ENCODE peak calls at places on chromosomes 16 and 17, in seven cellular contexts. One of them, this sample, is unnamed.

GRCh38 chr17:32341141-32341856 is 674 bp downstream of the C17orf75 start:
- DNase-seq in cardiac fibroblast: no peak
- DNase-seq in PC-9: no peak
- DNase-seq in uterus: no peak
- DNase-seq in ovary: no peak
- DNase-seq in fibroblast of lung: peak; percentile 29
- DNase-seq in osteoblast: no peak
- DNase-seq in this sample: no peak

GRCh38 chr17:146983-147761 is 9.8 kb downstream of the SCGB1C2 start:
- DNase-seq in ovary: peak; percentile 18
- DNase-seq in osteoblast: peak; percentile 77
- DNase-seq in cardiac fibroblast: no peak
- DNase-seq in PC-9: no peak
- DNase-seq in fibroblast of lung: no peak
- DNase-seq in uterus: peak; percentile 7
- DNase-seq in this sample: peak; percentile 69

GRCh38 chr17:49191917-49192741 is 18.2 kb downstream of the GNGT2 start:
- DNase-seq in osteoblast: peak; percentile 94
- DNase-seq in PC-9: peak; percentile 82
- DNase-seq in uterus: peak; percentile 92
- DNase-seq in cardiac fibroblast: peak; percentile 90
- DNase-seq in fibroblast of lung: peak; percentile 79
- DNase-seq in ovary: peak; percentile 95
- DNase-seq in this sample: peak; percentile 95

GRCh38 chr17:62684179-62684578 is 56.7 kb downstream of the MRC2 start:
- DNase-seq in ovary: no peak
- DNase-seq in uterus: no peak
- DNase-seq in fibroblast of lung: no peak
- DNase-seq in PC-9: no peak
- DNase-seq in cardiac fibroblast: no peak
- DNase-seq in osteoblast: peak; percentile 18
- DNase-seq in this sample: no peak

GRCh38 chr16:685967-686366 is 1.8 kb upstream of the JMJD8 start:
- DNase-seq in osteoblast: peak; percentile 96
- DNase-seq in PC-9: no peak
- DNase-seq in cardiac fibroblast: peak; percentile 39
- DNase-seq in fibroblast of lung: peak; percentile 26
- DNase-seq in uterus: no peak
- DNase-seq in ovary: peak; percentile 57
- DNase-seq in this sample: no peak

GRCh38 chr16:28192811-28193529 is 18.8 kb downstream of the XPO6 start:
- DNase-seq in uterus: no peak
- DNase-seq in osteoblast: no peak
- DNase-seq in ovary: no peak
- DNase-seq in fibroblast of lung: no peak
- DNase-seq in PC-9: no peak
- DNase-seq in cardiac fibroblast: no peak
- DNase-seq in this sample: no peak

GRCh38 chr17:75508848-75509450 is 6.4 kb downstream of the CASKIN2 start:
- DNase-seq in uterus: no peak
- DNase-seq in ovary: no peak
- DNase-seq in fibroblast of lung: no peak
- DNase-seq in cardiac fibroblast: no peak
- DNase-seq in osteoblast: no peak
- DNase-seq in PC-9: no peak
- DNase-seq in this sample: no peak

GRCh38 chr16:87757841-87758426 is 7.9 kb downstream of the KLHDC4 start:
- DNase-seq in osteoblast: peak; percentile 82
- DNase-seq in fibroblast of lung: peak; percentile 45
- DNase-seq in cardiac fibroblast: no peak
- DNase-seq in ovary: no peak
- DNase-seq in uterus: no peak
- DNase-seq in PC-9: peak; percentile 39
- DNase-seq in this sample: no peak

GRCh38 chr16:29877266-29877961 is 14.4 kb upstream of the CDIPT start:
- DNase-seq in PC-9: peak; percentile 51
- DNase-seq in uterus: no peak
- DNase-seq in cardiac fibroblast: peak; percentile 32
- DNase-seq in osteoblast: peak; percentile 81
- DNase-seq in ovary: no peak
- DNase-seq in fibroblast of lung: peak; percentile 27
- DNase-seq in this sample: no peak

GRCh38 chr17:10754109-10754508 is 24.3 kb upstream of the TMEM220 start:
- DNase-seq in uterus: no peak
- DNase-seq in osteoblast: peak; percentile 88
- DNase-seq in ovary: peak; percentile 27
- DNase-seq in PC-9: no peak
- DNase-seq in fibroblast of lung: no peak
- DNase-seq in cardiac fibroblast: peak; percentile 28
- DNase-seq in this sample: no peak

GRCh38 chr17:80832266-80832676 is 159.4 kb upstream of the CHMP6 start:
- DNase-seq in ovary: peak; percentile 66
- DNase-seq in uterus: peak; percentile 72
- DNase-seq in PC-9: no peak
- DNase-seq in cardiac fibroblast: peak; percentile 58
- DNase-seq in fibroblast of lung: peak; percentile 79
- DNase-seq in osteoblast: peak; percentile 97
- DNase-seq in this sample: no peak

GRCh38 chr17:19331553-19332245 is 30.8 kb downstream of the B9D1 start:
- DNase-seq in PC-9: no peak
- DNase-seq in uterus: no peak
- DNase-seq in osteoblast: no peak
- DNase-seq in ovary: no peak
- DNase-seq in cardiac fibroblast: no peak
- DNase-seq in fibroblast of lung: peak; percentile 23
- DNase-seq in this sample: no peak

GRCh38 chr16:83420206-83420760 is 387.5 kb upstream of the HSBP1 start:
- DNase-seq in fibroblast of lung: peak; percentile 44
- DNase-seq in osteoblast: no peak
- DNase-seq in PC-9: no peak
- DNase-seq in uterus: no peak
- DNase-seq in ovary: no peak
- DNase-seq in cardiac fibroblast: peak; percentile 53
- DNase-seq in this sample: no peak

GRCh38 chr16:23509763-23510153 is 536 bp downstream of the GGA2 start:
- DNase-seq in uterus: peak; percentile 36
- DNase-seq in fibroblast of lung: peak; percentile 33
- DNase-seq in PC-9: no peak
- DNase-seq in ovary: no peak
- DNase-seq in osteoblast: peak; percentile 83
- DNase-seq in cardiac fibroblast: peak; percentile 19
- DNase-seq in this sample: no peak

GRCh38 chr17:5516060-5516792 is 29.9 kb downstream of the MIS12 start:
- DNase-seq in PC-9: peak; percentile 88
- DNase-seq in cardiac fibroblast: peak; percentile 84
- DNase-seq in osteoblast: peak; percentile 94
- DNase-seq in uterus: peak; percentile 49
- DNase-seq in fibroblast of lung: peak; percentile 99
- DNase-seq in ovary: no peak
- DNase-seq in this sample: no peak

GRCh38 chr16:4240624-4241023 is 1.3 kb downstream of the SRL start:
- DNase-seq in uterus: no peak
- DNase-seq in fibroblast of lung: no peak
- DNase-seq in osteoblast: no peak
- DNase-seq in PC-9: peak; percentile 31
- DNase-seq in cardiac fibroblast: no peak
- DNase-seq in ovary: no peak
- DNase-seq in this sample: no peak

GRCh38 chr16:81371106-81371505 is 56.3 kb downstream of the GAN start:
- DNase-seq in ovary: no peak
- DNase-seq in cardiac fibroblast: no peak
- DNase-seq in PC-9: no peak
- DNase-seq in osteoblast: no peak
- DNase-seq in fibroblast of lung: no peak
- DNase-seq in uterus: no peak
- DNase-seq in this sample: no peak

GRCh38 chr17:81057079-81057730 is 22.3 kb downstream of the BAIAP2 start:
- DNase-seq in cardiac fibroblast: peak; percentile 68
- DNase-seq in PC-9: peak; percentile 93
- DNase-seq in ovary: no peak
- DNase-seq in fibroblast of lung: no peak
- DNase-seq in osteoblast: peak; percentile 89
- DNase-seq in uterus: peak; percentile 75
- DNase-seq in this sample: no peak

GRCh38 chr17:81480140-81480917 is 32.3 kb downstream of the ACTG1 start:
- DNase-seq in fibroblast of lung: peak; percentile 69
- DNase-seq in cardiac fibroblast: peak; percentile 85
- DNase-seq in uterus: no peak
- DNase-seq in osteoblast: peak; percentile 97
- DNase-seq in ovary: peak; percentile 46
- DNase-seq in PC-9: no peak
- DNase-seq in this sample: no peak

GRCh38 chr16:2460916-2461315 is 1.0 kb downstream of the TEDC2 start:
- DNase-seq in uterus: no peak
- DNase-seq in osteoblast: no peak
- DNase-seq in cardiac fibroblast: no peak
- DNase-seq in PC-9: no peak
- DNase-seq in fibroblast of lung: no peak
- DNase-seq in ovary: no peak
- DNase-seq in this sample: no peak
- H3K4me3 ChIP-seq in uterus: no peak overlapping the region
- H3K4me3 ChIP-seq in osteoblast: peak overlapping the region; percentile 81
- H3K4me3 ChIP-seq in cardiac fibroblast: no peak overlapping the region
- H3K4me3 ChIP-seq in PC-9: peak overlapping the region; percentile 61
- H3K4me3 ChIP-seq in fibroblast of lung: peak overlapping the region; percentile 43
- H3K4me3 ChIP-seq in ovary: no peak overlapping the region
- H3K4me3 ChIP-seq in this sample: no peak overlapping the region

DNA sequence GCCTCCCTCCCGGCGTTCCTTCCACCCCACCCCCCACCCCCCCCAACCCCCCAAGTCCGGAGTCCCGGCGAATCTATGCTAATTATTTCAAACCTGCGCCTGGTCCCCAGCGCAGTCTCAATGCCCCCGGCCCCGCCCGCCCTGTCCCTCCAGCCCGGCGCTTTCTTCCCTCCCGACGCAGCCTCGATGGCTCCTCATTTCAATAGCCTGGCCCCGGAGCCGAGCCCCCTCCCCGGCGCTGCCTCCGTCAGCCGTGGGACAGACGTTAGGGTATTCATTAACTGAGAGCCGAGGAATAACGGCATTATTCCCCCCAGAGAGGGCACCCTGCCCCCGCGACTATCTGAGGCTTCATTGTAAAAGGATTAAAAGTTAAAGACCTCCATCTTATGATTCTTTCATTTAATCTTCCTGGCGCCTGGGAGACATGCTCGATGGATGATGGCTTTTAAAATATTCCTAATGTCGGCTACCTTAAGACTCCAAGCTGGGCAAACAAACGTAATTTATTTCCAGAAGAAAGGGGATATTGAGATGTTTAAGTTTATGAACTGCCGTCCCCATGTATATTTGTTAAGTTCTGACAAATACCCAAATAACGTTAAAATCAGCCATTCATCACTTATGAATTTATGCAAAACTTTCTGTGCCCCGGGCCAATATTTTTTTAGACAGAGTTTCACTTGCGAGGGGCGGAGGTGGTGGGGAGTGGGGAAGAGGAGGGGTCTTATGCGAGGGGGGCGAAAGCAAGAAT is 3.4 kb downstream of the NOG start:
- DNase-seq in PC-9: peak; percentile 62
- DNase-seq in cardiac fibroblast: no peak
- DNase-seq in fibroblast of lung: no peak
- DNase-seq in osteoblast: peak; percentile 69
- DNase-seq in ovary: no peak
- DNase-seq in uterus: no peak
- DNase-seq in this sample: no peak
- H3K4me3 ChIP-seq in PC-9: peak overlapping the region; percentile 76
- H3K4me3 ChIP-seq in cardiac fibroblast: no peak overlapping the region
- H3K4me3 ChIP-seq in fibroblast of lung: peak overlapping the region; percentile 50
- H3K4me3 ChIP-seq in osteoblast: peak overlapping the region; percentile 53
- H3K4me3 ChIP-seq in ovary: no peak overlapping the region
- H3K4me3 ChIP-seq in uterus: no peak overlapping the region
- H3K4me3 ChIP-seq in this sample: peak overlapping the region; percentile 39

DNA sequence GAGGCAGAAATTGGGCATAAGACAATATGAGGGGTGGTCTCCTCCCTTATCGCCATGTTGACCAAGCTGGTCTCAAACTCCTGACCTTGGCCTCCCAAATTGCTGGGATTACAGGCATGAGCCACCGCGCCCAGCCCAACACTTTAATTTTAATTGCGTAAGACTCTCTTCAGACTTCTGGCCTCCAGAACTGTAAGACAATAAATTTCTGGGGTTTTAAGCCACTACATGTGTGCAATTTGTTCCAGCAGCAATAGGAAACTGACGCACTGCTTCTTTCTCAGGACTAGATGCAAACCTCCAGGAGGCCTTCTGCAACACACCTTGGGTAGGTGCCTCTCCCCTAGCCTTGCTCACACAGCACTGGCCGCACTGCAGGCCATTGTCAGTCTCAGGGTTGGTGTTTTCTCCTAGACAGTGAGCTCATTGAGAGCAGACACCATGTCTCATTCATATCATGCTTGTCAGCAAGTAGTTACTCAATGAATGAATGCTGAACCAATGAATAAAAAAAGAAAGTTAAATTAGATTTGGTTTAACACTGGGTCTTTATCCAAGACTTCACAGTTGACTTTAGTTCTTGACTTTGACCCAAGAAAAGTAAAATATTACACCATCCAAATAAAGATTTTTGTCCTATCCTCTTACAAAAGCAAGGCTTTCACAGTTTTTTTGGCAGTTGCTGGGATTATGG is 5.5 kb upstream of the ACSF2 start:
- DNase-seq in PC-9: no peak
- DNase-seq in osteoblast: peak; percentile 58
- DNase-seq in cardiac fibroblast: peak; percentile 60
- DNase-seq in fibroblast of lung: no peak
- DNase-seq in ovary: no peak
- DNase-seq in uterus: no peak
- DNase-seq in this sample: no peak
- H3K4me3 ChIP-seq in PC-9: no peak overlapping the region
- H3K4me3 ChIP-seq in osteoblast: peak overlapping the region; percentile 58
- H3K4me3 ChIP-seq in cardiac fibroblast: no peak overlapping the region
- H3K4me3 ChIP-seq in fibroblast of lung: no peak overlapping the region
- H3K4me3 ChIP-seq in ovary: no peak overlapping the region
- H3K4me3 ChIP-seq in uterus: no peak overlapping the region
- H3K4me3 ChIP-seq in this sample: no peak overlapping the region

DNA sequence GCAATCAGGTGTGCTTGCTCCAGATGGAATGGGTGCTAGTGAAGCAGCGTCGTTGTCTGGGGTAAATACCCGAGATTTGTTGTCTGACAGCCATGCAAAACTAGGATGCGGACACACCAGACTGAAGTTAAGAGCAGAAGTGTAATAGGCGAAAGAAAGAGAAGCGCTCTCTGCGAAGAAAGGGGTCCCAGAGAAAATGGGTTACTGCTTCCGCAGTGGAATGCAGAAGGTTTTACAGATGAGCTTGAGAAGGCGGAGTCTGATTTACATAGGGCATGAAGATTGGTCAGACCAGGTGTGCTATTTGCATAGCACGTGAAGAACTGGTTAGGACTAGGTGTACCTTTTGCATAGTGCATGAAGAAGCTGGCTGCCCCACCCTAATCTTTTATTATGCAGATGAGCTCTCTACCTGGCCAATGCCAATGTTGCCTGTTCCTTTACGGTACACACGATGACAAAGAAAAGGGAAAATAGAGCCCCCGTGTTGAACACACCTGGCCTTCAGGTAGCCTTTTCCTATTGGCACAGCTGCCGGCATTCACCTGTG is 32.0 kb upstream of the SNN start:
- DNase-seq in ovary: no peak
- DNase-seq in uterus: no peak
- DNase-seq in osteoblast: no peak
- DNase-seq in fibroblast of lung: no peak
- DNase-seq in cardiac fibroblast: no peak
- DNase-seq in PC-9: peak; percentile 86
- DNase-seq in this sample: no peak
- H3K4me3 ChIP-seq in ovary: no peak overlapping the region
- H3K4me3 ChIP-seq in uterus: no peak overlapping the region
- H3K4me3 ChIP-seq in osteoblast: no peak overlapping the region
- H3K4me3 ChIP-seq in fibroblast of lung: no peak overlapping the region
- H3K4me3 ChIP-seq in cardiac fibroblast: no peak overlapping the region
- H3K4me3 ChIP-seq in PC-9: no peak overlapping the region
- H3K4me3 ChIP-seq in this sample: peak overlapping the region; percentile 22

This sample was measured in suprapubic skin.